ENCODE peak calls at places on chromosomes 16 and 17, in four cellular contexts. Z, W, Q and S are unnamed samples.

GRCh38 chr17:82039695-82040299 is 2.3 kb upstream of the DCXR start:
- DNase-seq in W (peak; percentile 92), Z (no peak), Q (no peak), S (no peak)

GRCh38 chr16:641326-642188 is at the start of gene MCRIP2:
- DNase-seq in W (peak; percentile 95), Z (peak; percentile 94), Q (peak; percentile 88), S (no peak)

GRCh38 chr17:17137731-17138585 is 68.2 kb downstream of the PLD6 start:
- DNase-seq in Z (no peak), Q (no peak), W (peak; percentile 55), S (no peak)

GRCh38 chr16:4359914-4360313 is 8.8 kb upstream of the PAM16 start:
- DNase-seq in Z (no peak), Q (no peak), W (no peak), S (no peak)

GRCh38 chr16:84278968-84279367 is 15.7 kb upstream of the WFDC1 start:
- DNase-seq in Q (no peak), Z (no peak), W (no peak), S (no peak)

GRCh38 chr16:24198807-24199533 is 57.2 kb upstream of the CACNG3 start:
- DNase-seq in Q (no peak), W (no peak), Z (no peak), S (no peak)

GRCh38 chr17:17719966-17720543 is 38.8 kb downstream of the RAI1 start:
- DNase-seq in Q (no peak), Z (no peak), W (no peak), S (no peak)

GRCh38 chr17:37614391-37614790 is 5.2 kb upstream of the SYNRG start:
- DNase-seq in Q (no peak), Z (no peak), W (no peak), S (no peak)

GRCh38 chr16:14462811-14463210 is 167.2 kb downstream of the PARN start:
- DNase-seq in Q (no peak), Z (no peak), W (no peak), S (no peak)

GRCh38 chr17:4604111-4604644 is 19.8 kb downstream of the SMTNL2 start:
- DNase-seq in W (peak; percentile 53), Z (peak; percentile 71), Q (peak; percentile 97), S (no peak)

GRCh38 chr17:50257574-50258224 is 16.6 kb upstream of the TMEM92 start:
- DNase-seq in W (no peak), Z (no peak), Q (no peak), S (peak; percentile 71)

GRCh38 chr17:46191332-46192210 is 1.7 kb downstream of the KANSL1 start:
- DNase-seq in Q (no peak), W (no peak), Z (no peak), S (peak; percentile 68)

GRCh38 chr16:70511833-70512232 is 11.5 kb downstream of the COG4 start:
- DNase-seq in Z (no peak), Q (no peak), W (no peak), S (no peak)

GRCh38 chr16:70510216-70510615 is 13.1 kb downstream of the COG4 start:
- DNase-seq in Q (no peak), W (no peak), Z (no peak), S (no peak)

GRCh38 chr16:70512456-70512855 is 10.9 kb downstream of the COG4 start:
- DNase-seq in Q (peak; percentile 78), Z (no peak), W (no peak), S (no peak)

DNA sequence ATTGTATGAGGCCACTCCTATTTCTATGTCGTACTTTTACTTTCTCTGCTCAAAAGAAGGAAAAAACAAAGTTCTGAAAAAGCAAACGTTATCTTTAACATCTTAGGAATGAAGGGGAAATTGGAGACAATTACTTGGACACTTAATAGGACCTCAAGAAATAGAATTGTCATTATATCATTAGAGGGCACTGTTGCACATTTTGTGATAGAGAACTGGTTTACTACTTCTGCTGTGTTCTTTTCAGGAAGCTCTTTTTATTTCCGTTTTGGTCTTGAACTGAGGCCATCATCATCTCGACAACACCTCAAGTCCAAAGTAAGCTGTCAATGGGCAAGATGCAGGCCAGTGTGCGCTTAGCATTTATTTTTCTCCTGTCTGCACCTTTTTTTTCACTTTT is 14.6 kb downstream of the COG4 start:
- DNase-seq in W (no peak), Q (no peak), Z (no peak), S (no peak)
- H3K36me3 ChIP-seq in W (peaks cover 46% of the 10 kb centered on the region), Q (peaks cover 2% of the 10 kb centered on the region), Z (peaks cover 93% of the 10 kb centered on the region), S (peaks cover 65% of the 10 kb centered on the region)

GRCh38 chr17:62581769-62582168 is 45.7 kb upstream of the MRC2 start:
- DNase-seq in Q (no peak), Z (no peak), W (no peak), S (no peak)
- H3K27ac ChIP-seq in Q (no peak overlapping the region), Z (no peak overlapping the region), W (no peak overlapping the region), S (no peak overlapping the region)

GRCh38 chr16:10939649-10940206 is 2.5 kb downstream of the DEXI start:
- DNase-seq in Z (peak; percentile 54), W (no peak), Q (no peak), S (no peak)
- H3K4me1 ChIP-seq in Z (peaks cover 92% of the 10 kb centered on the region), W (no peaks in the 10 kb centered on the region), Q (peaks cover 82% of the 10 kb centered on the region), S (peaks cover 64% of the 10 kb centered on the region)

DNA sequence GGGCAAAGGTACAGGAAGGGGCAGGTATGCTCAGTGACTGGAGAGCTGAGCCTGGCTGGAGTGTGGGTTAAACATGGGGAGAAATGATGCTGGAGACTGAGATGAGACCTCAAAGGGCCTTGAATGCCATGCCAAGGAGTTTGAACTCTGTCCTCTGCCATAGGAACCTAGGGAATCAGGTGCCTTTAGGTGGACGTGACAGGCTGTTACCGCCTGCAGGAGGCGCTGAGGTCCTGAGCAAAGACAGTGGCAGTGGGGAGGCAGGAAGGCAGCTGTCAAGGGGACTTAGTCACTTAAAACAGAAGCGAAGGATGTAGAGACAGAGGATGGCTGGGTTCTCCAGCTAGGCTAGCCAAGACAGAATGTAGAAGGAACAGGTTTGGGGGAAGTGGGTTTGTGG is 9.1 kb downstream of the PSMB3 start:
- DNase-seq in Z (peak; percentile 57), W (no peak), Q (no peak), S (no peak)
- H3K36me3 ChIP-seq in Z (peaks cover 100% of the 10 kb centered on the region), W (peaks cover 57% of the 10 kb centered on the region), Q (no peaks in the 10 kb centered on the region), S (peaks cover 80% of the 10 kb centered on the region)